ENCODE peak calls at places on chromosomes 13 and 19, in four cellular contexts. P, N, R and S are unnamed samples.

GRCh38 chr19:27794444-27795042 is 1418.4 kb downstream of the UQCRFS1 start:
- DNase-seq in P (peak), N (no peak), R (no peak), S (peak)

GRCh38 chr19:30570194-30570593 is 198.0 kb downstream of the ZNF536 start:
- DNase-seq in P (no peak), N (no peak), R (no peak), S (no peak)

GRCh38 chr13:53137777-53138176 is 109.2 kb downstream of the OLFM4 start:
- DNase-seq in P (no peak), N (no peak), R (no peak), S (no peak)

GRCh38 chr13:97856001-97856675 is 97.3 kb upstream of the IPO5 start:
- DNase-seq in P (no peak), N (no peak), R (no peak), S (no peak)

GRCh38 chr19:45117167-45117594 is 24.2 kb downstream of the PPP1R37 start:
- DNase-seq in P (peak), N (no peak), R (no peak), S (no peak)

GRCh38 chr19:19821366-19822147 is at the start of gene ZNF506:
- DNase-seq in P (no peak), N (peak), R (no peak), S (no peak)

GRCh38 chr19:29676586-29676985 is 11.3 kb downstream of the PLEKHF1 start:
- DNase-seq in P (no peak), N (no peak), R (no peak), S (no peak)

GRCh38 chr19:4277051-4277700 is 1.9 kb upstream of the SHD start:
- DNase-seq in P (peak), N (no peak), R (no peak), S (no peak)

GRCh38 chr13:41694902-41695301 is 237.6 kb downstream of the RGCC start:
- DNase-seq in P (no peak), N (no peak), R (peak), S (no peak)

GRCh38 chr19:58450836-58451357 is 525 bp upstream of the ZNF324B start:
- DNase-seq in P (no peak), N (no peak), R (no peak), S (no peak)

GRCh38 chr19:5397804-5398692 is 57.2 kb upstream of the ZNRF4 start:
- DNase-seq in P (peak), N (peak), R (no peak), S (peak)

GRCh38 chr13:102645701-102646100 is 48.9 kb downstream of the TPP2 start:
- DNase-seq in P (no peak), N (no peak), R (no peak), S (no peak)
- TF ChIP-seq ZNF274 in P (no peak), N (no peak), R (no peak), S (no peak)

DNA sequence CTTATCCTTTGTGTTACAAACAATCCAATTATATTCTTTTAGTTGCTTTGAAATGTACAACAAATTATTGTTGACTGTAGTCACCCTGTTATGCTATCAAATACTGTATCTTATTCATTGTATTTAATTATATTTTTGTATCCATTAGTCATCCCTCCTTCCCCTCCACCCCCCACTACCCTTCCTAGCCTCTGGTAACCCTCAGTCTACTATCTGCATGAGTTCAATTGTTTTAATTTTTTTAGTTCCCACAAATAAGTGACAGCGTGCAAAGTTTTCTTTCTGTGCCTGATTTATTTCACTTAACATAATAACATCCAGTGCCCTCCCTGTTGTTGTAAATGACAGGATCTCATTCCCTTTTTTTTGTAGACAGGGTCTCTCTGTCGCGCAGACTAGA is 4.5 kb downstream of the SAE1 start:
- DNase-seq in P (no peak), N (no peak), R (no peak), S (no peak)
- TF ChIP-seq ZNF274 in P (no peak), N (no peak), R (no peak), S (no peak)

GRCh38 chr13:102758842-102759241 is 14.7 kb downstream of the TEX30 start:
- DNase-seq in P (no peak), N (no peak), R (no peak), S (no peak)

GRCh38 chr13:102757006-102757405 is 16.6 kb downstream of the TEX30 start:
- DNase-seq in P (no peak), N (no peak), R (no peak), S (no peak)
- TF ChIP-seq ZNF274 in P (no peak), N (no peak), R (no peak), S (no peak)

GRCh38 chr13:71699342-71699741 is 167.7 kb downstream of the DACH1 start:
- DNase-seq in P (no peak), N (no peak), R (no peak), S (no peak)

GRCh38 chr13:71704650-71705049 is 162.4 kb downstream of the DACH1 start:
- DNase-seq in P (no peak), N (no peak), R (no peak), S (no peak)

GRCh38 chr13:71702253-71702652 is 164.8 kb downstream of the DACH1 start:
- DNase-seq in P (no peak), N (no peak), R (no peak), S (no peak)

DNA sequence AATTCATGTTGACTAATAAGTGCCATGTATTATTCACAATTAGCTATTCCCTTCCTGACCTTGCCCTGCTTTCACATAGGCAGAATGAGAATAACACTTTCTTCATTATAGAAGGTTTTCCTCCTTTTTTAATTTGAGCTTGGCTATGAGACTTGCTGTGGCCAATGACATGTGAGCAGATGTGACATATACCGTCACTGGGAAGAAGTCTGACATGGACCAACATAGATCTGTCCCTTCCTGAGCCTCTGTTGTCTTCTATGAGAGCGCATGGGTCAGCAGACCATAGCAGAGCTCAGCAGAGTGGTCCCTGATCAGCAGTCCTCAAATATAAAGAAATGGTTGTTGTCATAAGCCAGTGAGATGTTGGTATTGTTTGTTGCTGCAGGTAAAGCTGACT is 163.9 kb downstream of the DACH1 start:
- DNase-seq in P (no peak), N (no peak), R (no peak), S (no peak)
- TF ChIP-seq ZNF274 in P (no peak), N (no peak), R (no peak), S (no peak)